ENCODE peak calls at places on chromosomes 2 and 18, in five cellular contexts. N, S, X, B and D are unnamed samples.

GRCh38 chr2:240857039-240858008 is 11.3 kb upstream of the AGXT start:
- DNase-seq in N (no peak), S (no peak), X (no peak), B (no peak), D (no peak)

GRCh38 chr2:131413148-131413747 is 49.3 kb upstream of the RAB6D start:
- DNase-seq in B (peak; percentile 71), X (no peak), N (no peak), S (peak; percentile 16), D (peak; percentile 17)

GRCh38 chr2:28556303-28556702 is 60.4 kb downstream of the PLB1 start:
- DNase-seq in S (no peak), X (no peak), B (no peak), N (no peak), D (no peak)

GRCh38 chr2:161243873-161244272 is 64.4 kb upstream of the PSMD14 start:
- DNase-seq in B (no peak), X (no peak), S (peak; percentile 5), N (no peak), D (no peak)

GRCh38 chr2:182540236-182540635 is 113.4 kb upstream of the PDE1A start:
- DNase-seq in S (no peak), X (no peak), B (peak; percentile 58), N (no peak), D (no peak)

GRCh38 chr2:201403904-201404303 is 46.8 kb upstream of the FLACC1 start:
- DNase-seq in N (no peak), X (no peak), B (peak; percentile 82), S (no peak), D (no peak)

GRCh38 chr2:133241231-133241575 is 327.1 kb downstream of the NCKAP5 start:
- DNase-seq in B (peak; percentile 3), X (no peak), N (no peak), S (no peak), D (no peak)

GRCh38 chr2:121583555-121583954 is 52.9 kb downstream of the RNU4ATAC start:
- DNase-seq in X (no peak), B (no peak), S (no peak), N (no peak), D (no peak)

GRCh38 chr2:98932164-98932563 is 3.9 kb downstream of the CRACDL start:
- DNase-seq in X (no peak), S (no peak), N (no peak), B (no peak), D (no peak)

GRCh38 chr18:58351776-58352175 is 277.1 kb downstream of the ALPK2 start:
- DNase-seq in N (no peak), S (no peak), B (no peak), X (no peak), D (no peak)

GRCh38 chr18:9706081-9706935 is 1.8 kb upstream of the RAB31 start:
- DNase-seq in S (no peak), X (no peak), B (no peak), N (no peak), D (no peak)

GRCh38 chr18:62485684-62486083 is 37.1 kb upstream of the ZCCHC2 start:
- DNase-seq in N (no peak), B (peak; percentile 74), X (no peak), S (peak; percentile 73), D (peak; percentile 36)

GRCh38 chr2:86079981-86080911 is 25.4 kb downstream of the POLR1A start:
- DNase-seq in X (peak; percentile 42), N (peak; percentile 80), B (peak; percentile 80), S (peak; percentile 87), D (peak; percentile 5)

GRCh38 chr2:149041482-149041881 is 3.0 kb downstream of the LYPD6B start:
- DNase-seq in X (no peak), B (no peak), N (no peak), S (no peak), D (no peak)

GRCh38 chr18:9029131-9029530 is 73.4 kb upstream of the NDUFV2 start:
- DNase-seq in S (no peak), X (no peak), B (peak; percentile 21), N (no peak), D (no peak)

GRCh38 chr2:239206851-239207250 is 194.0 kb downstream of the HDAC4 start:
- DNase-seq in N (no peak), S (no peak), X (no peak), B (no peak), D (no peak)

GRCh38 chr2:72917138-72917874 is at the start of gene EMX1:
- DNase-seq in N (peak; percentile 28), X (no peak), B (no peak), S (peak; percentile 74), D (peak; percentile 79)

GRCh38 chr2:43576983-43577892 is 18.6 kb downstream of the THADA start:
- DNase-seq in B (peak; percentile 86), N (no peak), X (no peak), S (peak; percentile 35), D (no peak)

GRCh38 chr2:33212151-33212550 is 264.3 kb upstream of the RASGRP3 start:
- DNase-seq in S (no peak), X (no peak), N (no peak), B (peak; percentile 94), D (no peak)

GRCh38 chr2:178143481-178143880 is 31.2 kb downstream of the RBM45 start:
- DNase-seq in N (no peak), B (no peak), X (no peak), S (no peak), D (no peak)

GRCh38 chr2:127220102-127220806 is at the start of gene CYP27C1:
- DNase-seq in B (peak; percentile 22), N (no peak), X (no peak), S (peak; percentile 3), D (no peak)

GRCh38 chr2:55026202-55026601 is 24.0 kb downstream of the RTN4 start:
- DNase-seq in S (no peak), N (no peak), X (no peak), B (peak; percentile 66), D (no peak)

GRCh38 chr2:206464597-206464996 is 21.3 kb downstream of the ADAM23 start:
- DNase-seq in X (no peak), B (no peak), S (no peak), N (no peak), D (no peak)

GRCh38 chr2:8550932-8551621 is 130.8 kb upstream of the ID2 start:
- DNase-seq in B (no peak), S (no peak), X (no peak), N (no peak), D (no peak)

GRCh38 chr2:97697252-97698235 is 15.8 kb upstream of the ZAP70 start:
- DNase-seq in B (peak; percentile 86), N (peak; percentile 86), S (peak; percentile 94), X (peak; percentile 98), D (peak; percentile 71)

GRCh38 chr2:67463810-67464209 is 66.7 kb downstream of the ETAA1 start:
- DNase-seq in N (no peak), X (no peak), B (no peak), S (no peak), D (peak; percentile 90)

GRCh38 chr2:165795011-165795410 is 964 bp upstream of the GALNT3 start:
- DNase-seq in X (no peak), B (no peak), N (no peak), S (no peak), D (no peak)

GRCh38 chr2:150513647-150514046 is 26.2 kb upstream of the RND3 start:
- DNase-seq in X (no peak), N (no peak), B (no peak), S (no peak), D (no peak)

GRCh38 chr2:48600204-48600813 is 17.3 kb upstream of the GTF2A1L start:
- DNase-seq in X (no peak), S (no peak), N (no peak), B (peak; percentile 70), D (peak; percentile 39)

GRCh38 chr2:158984554-158985207 is 16.2 kb downstream of the TANC1 start:
- DNase-seq in S (peak; percentile 76), X (no peak), B (no peak), N (no peak), D (no peak)

GRCh38 chr2:173099271-173099670 is 23.6 kb downstream of the MAP3K20 start:
- DNase-seq in X (no peak), N (no peak), B (no peak), S (no peak), D (no peak)